ENCODE peak calls at places on chromosomes 11 and 22, in seven cellular contexts. One of them, this sample, is unnamed.

GRCh38 chr11:67357831-67358555 is 4.6 kb upstream of the POLD4 start:
- DNase-seq in heart left ventricle: no peak
- DNase-seq in fibroblast of lung: no peak
- DNase-seq in colonic mucosa: peak; percentile 19
- DNase-seq in astrocyte of the spinal cord: peak; percentile 45
- DNase-seq in dorsolateral prefrontal cortex: no peak
- DNase-seq in kidney epithelial cell: no peak
- DNase-seq in this sample: peak; percentile 58

GRCh38 chr22:36823177-36823839 is 6.5 kb upstream of the PVALB start:
- DNase-seq in kidney epithelial cell: no peak
- DNase-seq in fibroblast of lung: no peak
- DNase-seq in dorsolateral prefrontal cortex: no peak
- DNase-seq in colonic mucosa: no peak
- DNase-seq in astrocyte of the spinal cord: no peak
- DNase-seq in heart left ventricle: no peak
- DNase-seq in this sample: no peak

GRCh38 chr11:34413263-34413662 is 25.5 kb upstream of the CAT start:
- DNase-seq in heart left ventricle: no peak
- DNase-seq in colonic mucosa: no peak
- DNase-seq in astrocyte of the spinal cord: no peak
- DNase-seq in dorsolateral prefrontal cortex: no peak
- DNase-seq in fibroblast of lung: no peak
- DNase-seq in kidney epithelial cell: no peak
- DNase-seq in this sample: no peak

GRCh38 chr11:70727899-70728620 is 329.7 kb downstream of the CTTN start:
- DNase-seq in colonic mucosa: no peak
- DNase-seq in fibroblast of lung: no peak
- DNase-seq in dorsolateral prefrontal cortex: no peak
- DNase-seq in astrocyte of the spinal cord: no peak
- DNase-seq in kidney epithelial cell: no peak
- DNase-seq in heart left ventricle: no peak
- DNase-seq in this sample: no peak

GRCh38 chr11:113675003-113675471 is 31.1 kb downstream of the TMPRSS5 start:
- DNase-seq in kidney epithelial cell: peak; percentile 85
- DNase-seq in dorsolateral prefrontal cortex: no peak
- DNase-seq in fibroblast of lung: peak; percentile 62
- DNase-seq in heart left ventricle: no peak
- DNase-seq in colonic mucosa: no peak
- DNase-seq in astrocyte of the spinal cord: peak; percentile 96
- DNase-seq in this sample: peak; percentile 23

GRCh38 chr11:84865791-84866535 is 761.2 kb downstream of the DLG2 start:
- DNase-seq in astrocyte of the spinal cord: no peak
- DNase-seq in dorsolateral prefrontal cortex: no peak
- DNase-seq in colonic mucosa: no peak
- DNase-seq in fibroblast of lung: no peak
- DNase-seq in kidney epithelial cell: no peak
- DNase-seq in heart left ventricle: no peak
- DNase-seq in this sample: no peak

GRCh38 chr11:88101881-88102594 is 73.2 kb downstream of the RAB38 start:
- DNase-seq in fibroblast of lung: no peak
- DNase-seq in kidney epithelial cell: no peak
- DNase-seq in heart left ventricle: no peak
- DNase-seq in astrocyte of the spinal cord: no peak
- DNase-seq in colonic mucosa: no peak
- DNase-seq in dorsolateral prefrontal cortex: no peak
- DNase-seq in this sample: peak; percentile 38

GRCh38 chr22:17869285-17870096 is 95.2 kb upstream of the BID start:
- DNase-seq in dorsolateral prefrontal cortex: no peak
- DNase-seq in colonic mucosa: no peak
- DNase-seq in kidney epithelial cell: no peak
- DNase-seq in fibroblast of lung: no peak
- DNase-seq in heart left ventricle: no peak
- DNase-seq in astrocyte of the spinal cord: no peak
- DNase-seq in this sample: no peak

GRCh38 chr22:28771195-28771791 is 1.2 kb upstream of the CCDC117 start:
- DNase-seq in heart left ventricle: no peak
- DNase-seq in astrocyte of the spinal cord: no peak
- DNase-seq in kidney epithelial cell: no peak
- DNase-seq in colonic mucosa: no peak
- DNase-seq in fibroblast of lung: no peak
- DNase-seq in dorsolateral prefrontal cortex: no peak
- DNase-seq in this sample: no peak

GRCh38 chr11:64996327-64996709 is 453 bp downstream of the BATF2 start:
- DNase-seq in colonic mucosa: no peak
- DNase-seq in heart left ventricle: no peak
- DNase-seq in kidney epithelial cell: no peak
- DNase-seq in astrocyte of the spinal cord: no peak
- DNase-seq in dorsolateral prefrontal cortex: no peak
- DNase-seq in fibroblast of lung: no peak
- DNase-seq in this sample: no peak
- H3K4me3 ChIP-seq in colonic mucosa: peak overlapping the region; percentile 49
- H3K4me3 ChIP-seq in heart left ventricle: peak overlapping the region; percentile 54
- H3K4me3 ChIP-seq in kidney epithelial cell: no peak overlapping the region
- H3K4me3 ChIP-seq in astrocyte of the spinal cord: no peak overlapping the region
- H3K4me3 ChIP-seq in dorsolateral prefrontal cortex: peak overlapping the region; percentile 54
- H3K4me3 ChIP-seq in fibroblast of lung: peak overlapping the region; percentile 35
- H3K4me3 ChIP-seq in this sample: peak overlapping the region; percentile 61

DNA sequence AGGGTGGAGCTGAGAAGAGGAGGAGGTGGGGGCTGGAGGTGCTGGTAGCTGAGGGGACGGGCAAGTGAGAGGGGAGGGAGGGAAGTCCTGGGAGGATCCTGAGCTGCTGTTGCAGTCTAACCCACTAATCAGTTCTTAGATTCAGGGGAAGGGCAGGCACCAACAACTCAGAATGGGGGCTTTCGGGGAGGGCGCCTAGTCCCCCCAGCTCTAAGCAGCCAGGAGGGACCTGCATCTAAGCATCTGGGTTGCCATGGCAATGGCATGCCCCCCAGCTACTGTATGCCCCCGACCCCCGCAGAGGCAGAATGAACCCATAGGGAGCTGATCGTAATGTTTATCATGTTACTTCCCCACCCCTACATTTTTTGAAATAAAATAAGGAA is 24.4 kb downstream of the FADS3 start:
- DNase-seq in dorsolateral prefrontal cortex: no peak
- DNase-seq in kidney epithelial cell: no peak
- DNase-seq in colonic mucosa: no peak
- DNase-seq in astrocyte of the spinal cord: no peak
- DNase-seq in heart left ventricle: no peak
- DNase-seq in fibroblast of lung: no peak
- DNase-seq in this sample: no peak
- TF ChIP-seq CTCF in dorsolateral prefrontal cortex: no peak
- TF ChIP-seq CTCF in kidney epithelial cell: no peak
- TF ChIP-seq CTCF in colonic mucosa: no peak
- TF ChIP-seq CTCF in astrocyte of the spinal cord: no peak
- TF ChIP-seq CTCF in heart left ventricle: no peak
- TF ChIP-seq CTCF in fibroblast of lung: no peak
- TF ChIP-seq CTCF in this sample: no peak

GRCh38 chr11:6013042-6013441 is 6.3 kb upstream of the OR56A4 start:
- DNase-seq in astrocyte of the spinal cord: no peak
- DNase-seq in colonic mucosa: no peak
- DNase-seq in fibroblast of lung: no peak
- DNase-seq in kidney epithelial cell: no peak
- DNase-seq in dorsolateral prefrontal cortex: no peak
- DNase-seq in heart left ventricle: no peak
- DNase-seq in this sample: no peak
- H3K4me3 ChIP-seq in astrocyte of the spinal cord: no peak overlapping the region
- H3K4me3 ChIP-seq in colonic mucosa: no peak overlapping the region
- H3K4me3 ChIP-seq in fibroblast of lung: no peak overlapping the region
- H3K4me3 ChIP-seq in kidney epithelial cell: no peak overlapping the region
- H3K4me3 ChIP-seq in dorsolateral prefrontal cortex: no peak overlapping the region
- H3K4me3 ChIP-seq in heart left ventricle: no peak overlapping the region
- H3K4me3 ChIP-seq in this sample: no peak overlapping the region

DNA sequence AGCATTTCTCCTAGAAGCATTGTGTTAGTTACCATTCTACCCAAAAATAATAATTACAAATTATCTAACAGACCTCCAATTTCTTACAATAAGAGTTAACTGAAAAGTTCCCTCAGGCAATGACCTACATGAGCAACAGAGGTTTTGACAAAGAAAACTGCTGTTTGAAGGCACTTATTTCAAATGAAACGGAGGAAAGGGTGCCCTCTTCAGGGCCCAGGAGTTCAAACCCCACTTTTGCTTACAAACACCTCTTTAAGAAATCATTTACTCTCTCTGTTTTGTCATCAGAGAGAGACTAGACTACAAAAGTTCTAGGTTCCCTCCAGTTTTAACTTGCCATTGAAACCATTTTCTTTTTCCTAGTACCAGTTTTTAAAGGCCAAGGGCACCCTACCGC is 56.7 kb downstream of the AMBRA1 start:
- DNase-seq in fibroblast of lung: peak; percentile 18
- DNase-seq in dorsolateral prefrontal cortex: no peak
- DNase-seq in heart left ventricle: no peak
- DNase-seq in astrocyte of the spinal cord: peak; percentile 12
- DNase-seq in colonic mucosa: no peak
- DNase-seq in kidney epithelial cell: no peak
- DNase-seq in this sample: no peak
- TF ChIP-seq CTCF in fibroblast of lung: peak; percentile 33
- TF ChIP-seq CTCF in dorsolateral prefrontal cortex: peak; percentile 13
- TF ChIP-seq CTCF in heart left ventricle: no peak
- TF ChIP-seq CTCF in astrocyte of the spinal cord: peak; percentile 30
- TF ChIP-seq CTCF in colonic mucosa: no peak
- TF ChIP-seq CTCF in kidney epithelial cell: peak; percentile 22
- TF ChIP-seq CTCF in this sample: peak; percentile 41

DNA sequence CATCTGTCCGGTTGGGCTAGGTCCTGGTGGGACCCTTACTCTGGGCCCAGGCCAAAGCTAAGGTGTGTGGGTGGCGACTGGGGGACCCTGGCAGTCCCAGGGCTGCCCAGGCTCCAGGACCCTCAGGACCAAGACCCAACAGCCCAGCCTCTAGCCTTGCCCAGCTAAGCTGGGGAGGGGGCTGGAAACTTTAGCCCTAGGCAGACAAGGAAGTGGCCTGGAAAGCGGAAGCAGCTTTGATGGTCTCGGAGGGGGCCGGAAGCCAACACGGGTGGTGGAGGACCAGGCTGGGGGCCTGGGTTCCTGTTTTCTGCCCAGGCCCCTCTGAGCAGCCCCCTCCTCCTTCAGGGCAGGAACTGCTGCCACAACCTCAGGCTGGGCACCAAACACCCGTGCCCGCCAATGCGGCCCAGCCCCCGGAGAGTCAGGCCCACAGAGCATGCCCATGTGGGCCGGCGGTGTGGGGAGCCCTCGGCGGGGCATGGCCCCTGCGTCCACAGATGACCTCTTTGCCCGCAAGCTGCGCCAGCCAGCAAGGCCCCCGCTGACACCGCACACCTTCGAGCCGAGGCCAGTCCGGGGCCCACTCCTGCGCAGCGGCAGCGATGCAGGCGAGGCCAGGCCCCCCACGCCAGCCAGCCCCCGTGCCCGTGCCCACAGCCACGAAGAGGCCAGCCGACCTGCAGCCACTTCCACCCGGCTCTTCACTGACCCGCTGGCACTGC is 2.7 kb downstream of the SIPA1 start:
- DNase-seq in dorsolateral prefrontal cortex: no peak
- DNase-seq in fibroblast of lung: no peak
- DNase-seq in astrocyte of the spinal cord: no peak
- DNase-seq in heart left ventricle: peak; percentile 68
- DNase-seq in kidney epithelial cell: no peak
- DNase-seq in colonic mucosa: peak; percentile 52
- DNase-seq in this sample: no peak
- H3K4me3 ChIP-seq in dorsolateral prefrontal cortex: peak overlapping the region; percentile 24
- H3K4me3 ChIP-seq in fibroblast of lung: no peak overlapping the region
- H3K4me3 ChIP-seq in astrocyte of the spinal cord: no peak overlapping the region
- H3K4me3 ChIP-seq in heart left ventricle: peak overlapping the region; percentile 93
- H3K4me3 ChIP-seq in kidney epithelial cell: no peak overlapping the region
- H3K4me3 ChIP-seq in colonic mucosa: peak overlapping the region; percentile 26
- H3K4me3 ChIP-seq in this sample: no peak overlapping the region

DNA sequence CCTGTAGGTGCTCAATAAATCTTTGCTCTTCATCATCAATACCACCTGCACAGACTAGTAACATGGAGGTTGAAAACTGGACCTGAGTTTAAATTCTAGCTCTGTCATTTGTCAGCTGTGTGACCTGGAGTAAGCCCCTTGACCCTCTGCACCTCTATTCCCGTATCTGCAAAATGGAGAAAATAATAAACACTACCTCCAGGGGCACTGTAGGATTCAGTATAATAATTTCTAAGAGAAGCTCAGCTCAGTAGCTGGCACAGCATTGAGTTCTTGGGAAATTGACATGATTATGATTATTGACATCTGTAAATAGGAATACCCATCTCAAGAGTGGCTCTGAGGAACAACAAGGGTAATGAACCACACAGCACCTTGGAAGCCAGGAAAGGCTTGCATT is 78.4 kb downstream of the MN1 start:
- DNase-seq in fibroblast of lung: no peak
- DNase-seq in heart left ventricle: no peak
- DNase-seq in colonic mucosa: no peak
- DNase-seq in dorsolateral prefrontal cortex: no peak
- DNase-seq in kidney epithelial cell: no peak
- DNase-seq in astrocyte of the spinal cord: no peak
- DNase-seq in this sample: no peak
- TF ChIP-seq CTCF in fibroblast of lung: no peak
- TF ChIP-seq CTCF in heart left ventricle: no peak
- TF ChIP-seq CTCF in colonic mucosa: no peak
- TF ChIP-seq CTCF in dorsolateral prefrontal cortex: no peak
- TF ChIP-seq CTCF in kidney epithelial cell: no peak
- TF ChIP-seq CTCF in astrocyte of the spinal cord: no peak
- TF ChIP-seq CTCF in this sample: peak; percentile 36

GRCh38 chr22:40161182-40161581 is 16.5 kb upstream of the TNRC6B start:
- DNase-seq in colonic mucosa: no peak
- DNase-seq in dorsolateral prefrontal cortex: no peak
- DNase-seq in astrocyte of the spinal cord: no peak
- DNase-seq in heart left ventricle: no peak
- DNase-seq in kidney epithelial cell: no peak
- DNase-seq in fibroblast of lung: no peak
- DNase-seq in this sample: no peak

GRCh38 chr22:40153705-40154104 is 24.0 kb upstream of the TNRC6B start:
- DNase-seq in dorsolateral prefrontal cortex: no peak
- DNase-seq in kidney epithelial cell: no peak
- DNase-seq in fibroblast of lung: no peak
- DNase-seq in heart left ventricle: no peak
- DNase-seq in colonic mucosa: no peak
- DNase-seq in astrocyte of the spinal cord: no peak
- DNase-seq in this sample: no peak

GRCh38 chr22:40157546-40157945 is 20.2 kb upstream of the TNRC6B start:
- DNase-seq in dorsolateral prefrontal cortex: no peak
- DNase-seq in colonic mucosa: peak; percentile 62
- DNase-seq in kidney epithelial cell: no peak
- DNase-seq in fibroblast of lung: no peak
- DNase-seq in astrocyte of the spinal cord: no peak
- DNase-seq in heart left ventricle: no peak
- DNase-seq in this sample: no peak

GRCh38 chr22:40153186-40153585 is 24.5 kb upstream of the TNRC6B start:
- DNase-seq in colonic mucosa: no peak
- DNase-seq in kidney epithelial cell: no peak
- DNase-seq in heart left ventricle: no peak
- DNase-seq in dorsolateral prefrontal cortex: no peak
- DNase-seq in astrocyte of the spinal cord: no peak
- DNase-seq in fibroblast of lung: no peak
- DNase-seq in this sample: no peak

DNA sequence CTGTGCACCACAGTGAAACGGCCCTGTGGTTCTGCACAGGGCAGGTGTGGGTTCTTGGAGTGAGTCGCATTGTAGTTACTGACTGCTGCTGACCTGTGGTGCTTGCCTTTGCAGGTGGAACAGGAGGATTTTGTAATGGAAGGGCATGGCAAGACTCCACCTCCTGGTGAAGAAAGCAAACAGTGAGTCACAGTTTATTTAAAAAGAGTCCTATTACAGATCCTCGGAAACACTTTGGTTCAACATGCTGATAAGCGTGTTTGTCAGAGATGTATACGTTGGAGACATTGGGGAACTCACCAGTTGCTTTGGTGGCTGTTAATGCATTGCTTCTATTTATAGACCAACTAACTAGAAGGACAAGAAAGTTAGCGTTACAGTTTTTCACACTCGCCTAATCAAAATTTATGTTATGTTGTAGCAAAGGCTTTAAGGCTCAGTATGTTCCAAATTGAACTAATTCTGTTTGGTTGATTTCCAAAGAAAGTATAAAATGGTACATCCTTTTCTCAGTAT is 21.7 kb upstream of the TNRC6B start:
- DNase-seq in dorsolateral prefrontal cortex: no peak
- DNase-seq in colonic mucosa: peak; percentile 79
- DNase-seq in fibroblast of lung: peak; percentile 78
- DNase-seq in heart left ventricle: no peak
- DNase-seq in astrocyte of the spinal cord: peak; percentile 61
- DNase-seq in kidney epithelial cell: peak; percentile 54
- DNase-seq in this sample: no peak
- H3K4me3 ChIP-seq in dorsolateral prefrontal cortex: no peak overlapping the region
- H3K4me3 ChIP-seq in colonic mucosa: no peak overlapping the region
- H3K4me3 ChIP-seq in fibroblast of lung: no peak overlapping the region
- H3K4me3 ChIP-seq in heart left ventricle: no peak overlapping the region
- H3K4me3 ChIP-seq in astrocyte of the spinal cord: no peak overlapping the region
- H3K4me3 ChIP-seq in kidney epithelial cell: no peak overlapping the region
- H3K4me3 ChIP-seq in this sample: no peak overlapping the region